ENCODE peak calls at places on chromosomes 4 and X, in nine cellular contexts. C, Y, I, Z, A, X, B, J and R are unnamed samples.

GRCh38 chr4:19348746-19349145 is 903.0 kb upstream of the SLIT2 start:
- DNase-seq in C (no peak), Y (no peak), Z (no peak), J (no peak), X (no peak), B (no peak), I (no peak), A (no peak), R (no peak)

GRCh38 chr4:75908555-75908954 is 6.3 kb upstream of the PPEF2 start:
- DNase-seq in X (no peak), A (no peak), Z (no peak), I (no peak), Y (no peak), B (no peak), C (no peak), J (no peak), R (no peak)

GRCh38 chr4:85127653-85128052 is 161.2 kb upstream of the WDFY3 start:
- DNase-seq in Y (peak), B (peak), I (peak), A (no peak), C (peak), X (peak), J (no peak), Z (peak), R (peak)

GRCh38 chr4:169195032-169195431 is 75.7 kb downstream of the SH3RF1 start:
- DNase-seq in Y (no peak), B (no peak), X (no peak), J (no peak), C (no peak), Z (no peak), A (no peak), I (no peak), R (no peak)

GRCh38 chr4:13893221-13893620 is 265.7 kb upstream of the BOD1L1 start:
- DNase-seq in J (no peak), Z (no peak), Y (no peak), A (no peak), X (no peak), I (no peak), B (no peak), C (no peak), R (no peak)

GRCh38 chrX:133726211-133726630 is 259.2 kb downstream of the GPC3 start:
- DNase-seq in I (peak), Z (peak), Y (peak), C (no peak), A (no peak), X (no peak), J (no peak), B (no peak), R (no peak)

GRCh38 chrX:68894513-68895338 is 65.9 kb downstream of the EFNB1 start:
- DNase-seq in X (no peak), B (peak), A (peak), Y (no peak), Z (peak), I (peak), C (peak), J (no peak), R (no peak)

GRCh38 chr4:26723216-26723615 is 137.4 kb upstream of the STIM2 start:
- DNase-seq in X (no peak), C (no peak), J (no peak), Y (no peak), I (no peak), B (no peak), A (no peak), Z (no peak), R (peak)

GRCh38 chr4:136302566-136302965 is 1229.7 kb downstream of the PCDH18 start:
- DNase-seq in I (peak), B (no peak), Z (no peak), A (no peak), Y (no peak), X (no peak), C (no peak), J (no peak), R (no peak)
- TF ChIP-seq CTCF in I (no peak), B (no peak), Z (no peak), A (no peak), Y (no peak), X (no peak), C (no peak), J (no peak), R (no peak)

GRCh38 chr4:127741247-127741646 is 11.0 kb downstream of the SLC25A31 start:
- DNase-seq in A (no peak), Y (no peak), I (no peak), Z (no peak), B (no peak), X (no peak), J (no peak), C (no peak), R (no peak)
- TF ChIP-seq CTCF in A (no peak), Y (no peak), I (no peak), Z (no peak), B (no peak), X (no peak), J (no peak), C (no peak), R (no peak)

GRCh38 chr4:99120501-99120900 is 23.6 kb downstream of the ADH4 start:
- DNase-seq in B (peak), A (no peak), X (no peak), Z (no peak), J (no peak), C (no peak), I (no peak), Y (no peak), R (no peak)
- TF ChIP-seq CTCF in B (no peak), A (no peak), X (no peak), Z (no peak), J (no peak), C (no peak), I (no peak), Y (no peak), R (no peak)

GRCh38 chrX:143461616-143462015 is 55.7 kb downstream of the SPANXN3 start:
- DNase-seq in J (no peak), C (no peak), B (no peak), Z (no peak), A (no peak), Y (no peak), I (no peak), X (no peak), R (no peak)
- TF ChIP-seq CTCF in J (no peak), C (no peak), B (no peak), Z (peak), A (no peak), Y (no peak), I (no peak), X (no peak), R (no peak)